ENCODE peak calls at places on chromosomes 11 and 22, in six cellular contexts. One of them, this sample, is unnamed.
A peak's percentile ranks its signal among the peaks of the same experiment; 100 is the strongest.

GRCh38 chr11:105297463-105297862 is 157.9 kb upstream of the CARD18 start:
- DNase-seq in right lobe of liver: no peak
- DNase-seq in effector memory CD4-positive, alpha-beta T cell: no peak
- DNase-seq in psoas muscle: no peak
- DNase-seq in neural progenitor cell: no peak
- DNase-seq in stimulated activated CD8-positive, alpha-beta memory T cell treated with anti-CD3 and anti-CD28 coated beads, Interleukin-15, amount 100 ng/mL, for 4 hours: no peak
- DNase-seq in this sample: no peak

GRCh38 chr11:75667268-75667830 is 1.5 kb downstream of the MAP6 start:
- DNase-seq in stimulated activated CD8-positive, alpha-beta memory T cell treated with anti-CD3 and anti-CD28 coated beads, Interleukin-15, amount 100 ng/mL, for 4 hours: no peak
- DNase-seq in effector memory CD4-positive, alpha-beta T cell: no peak
- DNase-seq in psoas muscle: no peak
- DNase-seq in right lobe of liver: no peak
- DNase-seq in neural progenitor cell: peak; percentile 64
- DNase-seq in this sample: peak; percentile 44

GRCh38 chr22:41446057-41446501 is 522 bp downstream of the TOB2 start:
- DNase-seq in right lobe of liver: peak; percentile 62
- DNase-seq in stimulated activated CD8-positive, alpha-beta memory T cell treated with anti-CD3 and anti-CD28 coated beads, Interleukin-15, amount 100 ng/mL, for 4 hours: no peak
- DNase-seq in psoas muscle: peak; percentile 65
- DNase-seq in neural progenitor cell: peak; percentile 59
- DNase-seq in effector memory CD4-positive, alpha-beta T cell: no peak
- DNase-seq in this sample: peak; percentile 30

GRCh38 chr11:27933992-27934829 is 173.7 kb downstream of the KIF18A start:
- DNase-seq in effector memory CD4-positive, alpha-beta T cell: no peak
- DNase-seq in stimulated activated CD8-positive, alpha-beta memory T cell treated with anti-CD3 and anti-CD28 coated beads, Interleukin-15, amount 100 ng/mL, for 4 hours: no peak
- DNase-seq in psoas muscle: no peak
- DNase-seq in neural progenitor cell: no peak
- DNase-seq in right lobe of liver: no peak
- DNase-seq in this sample: no peak

GRCh38 chr11:128949791-128950454 is 7.3 kb upstream of the TP53AIP1 start:
- DNase-seq in psoas muscle: no peak
- DNase-seq in effector memory CD4-positive, alpha-beta T cell: no peak
- DNase-seq in right lobe of liver: peak; percentile 56
- DNase-seq in stimulated activated CD8-positive, alpha-beta memory T cell treated with anti-CD3 and anti-CD28 coated beads, Interleukin-15, amount 100 ng/mL, for 4 hours: no peak
- DNase-seq in neural progenitor cell: no peak
- DNase-seq in this sample: no peak

GRCh38 chr11:2213384-2213842 is 41.8 kb upstream of the TH start:
- DNase-seq in stimulated activated CD8-positive, alpha-beta memory T cell treated with anti-CD3 and anti-CD28 coated beads, Interleukin-15, amount 100 ng/mL, for 4 hours: no peak
- DNase-seq in neural progenitor cell: peak; percentile 54
- DNase-seq in psoas muscle: peak; percentile 45
- DNase-seq in effector memory CD4-positive, alpha-beta T cell: no peak
- DNase-seq in right lobe of liver: peak; percentile 43
- DNase-seq in this sample: no peak

GRCh38 chr11:45473491-45473890 is 187.3 kb upstream of the SYT13 start:
- DNase-seq in stimulated activated CD8-positive, alpha-beta memory T cell treated with anti-CD3 and anti-CD28 coated beads, Interleukin-15, amount 100 ng/mL, for 4 hours: no peak
- DNase-seq in neural progenitor cell: no peak
- DNase-seq in right lobe of liver: no peak
- DNase-seq in effector memory CD4-positive, alpha-beta T cell: no peak
- DNase-seq in psoas muscle: no peak
- DNase-seq in this sample: no peak

GRCh38 chr11:63493127-63493526 is 2.2 kb upstream of the PLAAT5 start:
- DNase-seq in stimulated activated CD8-positive, alpha-beta memory T cell treated with anti-CD3 and anti-CD28 coated beads, Interleukin-15, amount 100 ng/mL, for 4 hours: no peak
- DNase-seq in psoas muscle: no peak
- DNase-seq in right lobe of liver: no peak
- DNase-seq in neural progenitor cell: no peak
- DNase-seq in effector memory CD4-positive, alpha-beta T cell: no peak
- DNase-seq in this sample: no peak

GRCh38 chr22:19868773-19869471 is 14.2 kb upstream of the GNB1L start:
- DNase-seq in psoas muscle: peak; percentile 35
- DNase-seq in effector memory CD4-positive, alpha-beta T cell: no peak
- DNase-seq in neural progenitor cell: no peak
- DNase-seq in stimulated activated CD8-positive, alpha-beta memory T cell treated with anti-CD3 and anti-CD28 coated beads, Interleukin-15, amount 100 ng/mL, for 4 hours: no peak
- DNase-seq in right lobe of liver: peak; percentile 45
- DNase-seq in this sample: peak; percentile 6

GRCh38 chr22:17990167-17990566 is 34.2 kb downstream of the MICAL3 start:
- DNase-seq in right lobe of liver: no peak
- DNase-seq in effector memory CD4-positive, alpha-beta T cell: no peak
- DNase-seq in neural progenitor cell: no peak
- DNase-seq in psoas muscle: no peak
- DNase-seq in stimulated activated CD8-positive, alpha-beta memory T cell treated with anti-CD3 and anti-CD28 coated beads, Interleukin-15, amount 100 ng/mL, for 4 hours: no peak
- DNase-seq in this sample: no peak

GRCh38 chr11:44797886-44798683 is 71.3 kb downstream of the TSPAN18 start:
- DNase-seq in psoas muscle: no peak
- DNase-seq in right lobe of liver: no peak
- DNase-seq in stimulated activated CD8-positive, alpha-beta memory T cell treated with anti-CD3 and anti-CD28 coated beads, Interleukin-15, amount 100 ng/mL, for 4 hours: no peak
- DNase-seq in neural progenitor cell: peak; percentile 81
- DNase-seq in effector memory CD4-positive, alpha-beta T cell: no peak
- DNase-seq in this sample: no peak

GRCh38 chr11:121035169-121035755 is 11.4 kb downstream of the TBCEL start:
- DNase-seq in psoas muscle: no peak
- DNase-seq in right lobe of liver: peak; percentile 49
- DNase-seq in stimulated activated CD8-positive, alpha-beta memory T cell treated with anti-CD3 and anti-CD28 coated beads, Interleukin-15, amount 100 ng/mL, for 4 hours: no peak
- DNase-seq in effector memory CD4-positive, alpha-beta T cell: no peak
- DNase-seq in neural progenitor cell: no peak
- DNase-seq in this sample: no peak

GRCh38 chr11:31796523-31797226 is 14.4 kb downstream of the PAX6 start:
- DNase-seq in neural progenitor cell: peak; percentile 53
- DNase-seq in stimulated activated CD8-positive, alpha-beta memory T cell treated with anti-CD3 and anti-CD28 coated beads, Interleukin-15, amount 100 ng/mL, for 4 hours: no peak
- DNase-seq in right lobe of liver: no peak
- DNase-seq in psoas muscle: no peak
- DNase-seq in effector memory CD4-positive, alpha-beta T cell: no peak
- DNase-seq in this sample: no peak

GRCh38 chr11:34977039-34977906 is 60.9 kb downstream of the PDHX start:
- DNase-seq in psoas muscle: no peak
- DNase-seq in effector memory CD4-positive, alpha-beta T cell: no peak
- DNase-seq in neural progenitor cell: no peak
- DNase-seq in right lobe of liver: no peak
- DNase-seq in stimulated activated CD8-positive, alpha-beta memory T cell treated with anti-CD3 and anti-CD28 coated beads, Interleukin-15, amount 100 ng/mL, for 4 hours: no peak
- DNase-seq in this sample: no peak

GRCh38 chr22:39731881-39732555 is 161.5 kb downstream of the CACNA1I start:
- DNase-seq in neural progenitor cell: no peak
- DNase-seq in right lobe of liver: no peak
- DNase-seq in stimulated activated CD8-positive, alpha-beta memory T cell treated with anti-CD3 and anti-CD28 coated beads, Interleukin-15, amount 100 ng/mL, for 4 hours: no peak
- DNase-seq in psoas muscle: no peak
- DNase-seq in effector memory CD4-positive, alpha-beta T cell: no peak
- DNase-seq in this sample: peak; percentile 58

GRCh38 chr11:2791139-2791520 is 91.3 kb upstream of the KCNQ1OT1 start:
- DNase-seq in neural progenitor cell: no peak
- DNase-seq in psoas muscle: peak; percentile 35
- DNase-seq in right lobe of liver: peak; percentile 37
- DNase-seq in effector memory CD4-positive, alpha-beta T cell: no peak
- DNase-seq in stimulated activated CD8-positive, alpha-beta memory T cell treated with anti-CD3 and anti-CD28 coated beads, Interleukin-15, amount 100 ng/mL, for 4 hours: no peak
- DNase-seq in this sample: no peak

GRCh38 chr11:1236316-1237127 is 13.7 kb downstream of the MUC5B start:
- DNase-seq in right lobe of liver: no peak
- DNase-seq in effector memory CD4-positive, alpha-beta T cell: no peak
- DNase-seq in stimulated activated CD8-positive, alpha-beta memory T cell treated with anti-CD3 and anti-CD28 coated beads, Interleukin-15, amount 100 ng/mL, for 4 hours: no peak
- DNase-seq in psoas muscle: peak; percentile 44
- DNase-seq in neural progenitor cell: no peak
- DNase-seq in this sample: no peak

GRCh38 chr11:101914349-101914736 is 467 bp upstream of the CEP126 start:
- DNase-seq in neural progenitor cell: peak; percentile 11
- DNase-seq in stimulated activated CD8-positive, alpha-beta memory T cell treated with anti-CD3 and anti-CD28 coated beads, Interleukin-15, amount 100 ng/mL, for 4 hours: no peak
- DNase-seq in right lobe of liver: no peak
- DNase-seq in effector memory CD4-positive, alpha-beta T cell: no peak
- DNase-seq in psoas muscle: no peak
- DNase-seq in this sample: no peak

GRCh38 chr11:7555067-7555699 is 41.4 kb downstream of the PPFIBP2 start:
- DNase-seq in neural progenitor cell: no peak
- DNase-seq in psoas muscle: peak; percentile 94
- DNase-seq in effector memory CD4-positive, alpha-beta T cell: no peak
- DNase-seq in stimulated activated CD8-positive, alpha-beta memory T cell treated with anti-CD3 and anti-CD28 coated beads, Interleukin-15, amount 100 ng/mL, for 4 hours: no peak
- DNase-seq in right lobe of liver: peak; percentile 71
- DNase-seq in this sample: peak; percentile 27

GRCh38 chr22:37193629-37194191 is 5.7 kb upstream of the C1QTNF6 start:
- DNase-seq in effector memory CD4-positive, alpha-beta T cell: peak; percentile 16
- DNase-seq in right lobe of liver: no peak
- DNase-seq in neural progenitor cell: no peak
- DNase-seq in stimulated activated CD8-positive, alpha-beta memory T cell treated with anti-CD3 and anti-CD28 coated beads, Interleukin-15, amount 100 ng/mL, for 4 hours: no peak
- DNase-seq in psoas muscle: peak; percentile 4
- DNase-seq in this sample: peak; percentile 55

GRCh38 chr22:42976534-42976933 is 38.4 kb downstream of the PACSIN2 start:
- DNase-seq in psoas muscle: no peak
- DNase-seq in stimulated activated CD8-positive, alpha-beta memory T cell treated with anti-CD3 and anti-CD28 coated beads, Interleukin-15, amount 100 ng/mL, for 4 hours: no peak
- DNase-seq in effector memory CD4-positive, alpha-beta T cell: no peak
- DNase-seq in right lobe of liver: no peak
- DNase-seq in neural progenitor cell: no peak
- DNase-seq in this sample: no peak

GRCh38 chr11:116931206-116931953 is 94.0 kb upstream of the APOA1 start:
- DNase-seq in effector memory CD4-positive, alpha-beta T cell: peak; percentile 36
- DNase-seq in stimulated activated CD8-positive, alpha-beta memory T cell treated with anti-CD3 and anti-CD28 coated beads, Interleukin-15, amount 100 ng/mL, for 4 hours: no peak
- DNase-seq in right lobe of liver: no peak
- DNase-seq in neural progenitor cell: no peak
- DNase-seq in psoas muscle: no peak
- DNase-seq in this sample: no peak

GRCh38 chr11:27700351-27701261 is at the start of gene BDNF:
- DNase-seq in effector memory CD4-positive, alpha-beta T cell: no peak
- DNase-seq in neural progenitor cell: peak; percentile 72
- DNase-seq in right lobe of liver: no peak
- DNase-seq in psoas muscle: peak; percentile 50
- DNase-seq in stimulated activated CD8-positive, alpha-beta memory T cell treated with anti-CD3 and anti-CD28 coated beads, Interleukin-15, amount 100 ng/mL, for 4 hours: no peak
- DNase-seq in this sample: no peak

GRCh38 chr22:17786435-17787158 is 12.3 kb upstream of the BID start:
- DNase-seq in stimulated activated CD8-positive, alpha-beta memory T cell treated with anti-CD3 and anti-CD28 coated beads, Interleukin-15, amount 100 ng/mL, for 4 hours: no peak
- DNase-seq in effector memory CD4-positive, alpha-beta T cell: no peak
- DNase-seq in neural progenitor cell: peak; percentile 92
- DNase-seq in right lobe of liver: peak; percentile 87
- DNase-seq in psoas muscle: peak; percentile 91
- DNase-seq in this sample: peak; percentile 42

GRCh38 chr11:117378966-117379865 is 51.6 kb downstream of the CEP164 start:
- DNase-seq in neural progenitor cell: no peak
- DNase-seq in right lobe of liver: no peak
- DNase-seq in effector memory CD4-positive, alpha-beta T cell: no peak
- DNase-seq in psoas muscle: no peak
- DNase-seq in stimulated activated CD8-positive, alpha-beta memory T cell treated with anti-CD3 and anti-CD28 coated beads, Interleukin-15, amount 100 ng/mL, for 4 hours: no peak
- DNase-seq in this sample: no peak

GRCh38 chr11:6319001-6319878 is 1.1 kb downstream of the CAVIN3 start:
- DNase-seq in effector memory CD4-positive, alpha-beta T cell: no peak
- DNase-seq in right lobe of liver: peak; percentile 49
- DNase-seq in neural progenitor cell: peak; percentile 69
- DNase-seq in psoas muscle: peak; percentile 76
- DNase-seq in stimulated activated CD8-positive, alpha-beta memory T cell treated with anti-CD3 and anti-CD28 coated beads, Interleukin-15, amount 100 ng/mL, for 4 hours: no peak
- DNase-seq in this sample: no peak

GRCh38 chr11:131349368-131350086 is 20.9 kb upstream of the NTM start:
- DNase-seq in right lobe of liver: no peak
- DNase-seq in effector memory CD4-positive, alpha-beta T cell: no peak
- DNase-seq in stimulated activated CD8-positive, alpha-beta memory T cell treated with anti-CD3 and anti-CD28 coated beads, Interleukin-15, amount 100 ng/mL, for 4 hours: no peak
- DNase-seq in neural progenitor cell: no peak
- DNase-seq in psoas muscle: no peak
- DNase-seq in this sample: no peak

GRCh38 chr11:86636275-86636674 is 36.1 kb downstream of the ME3 start:
- DNase-seq in neural progenitor cell: no peak
- DNase-seq in right lobe of liver: no peak
- DNase-seq in psoas muscle: no peak
- DNase-seq in stimulated activated CD8-positive, alpha-beta memory T cell treated with anti-CD3 and anti-CD28 coated beads, Interleukin-15, amount 100 ng/mL, for 4 hours: no peak
- DNase-seq in effector memory CD4-positive, alpha-beta T cell: no peak
- DNase-seq in this sample: no peak

GRCh38 chr11:101723371-101723770 is 139.6 kb upstream of the TRPC6 start:
- DNase-seq in effector memory CD4-positive, alpha-beta T cell: no peak
- DNase-seq in right lobe of liver: no peak
- DNase-seq in stimulated activated CD8-positive, alpha-beta memory T cell treated with anti-CD3 and anti-CD28 coated beads, Interleukin-15, amount 100 ng/mL, for 4 hours: no peak
- DNase-seq in psoas muscle: no peak
- DNase-seq in neural progenitor cell: no peak
- DNase-seq in this sample: no peak